ENCODE peak calls at places on chromosomes 16 and 17, in four cellular contexts. A is M059J, W is GOT3, L is mesothelial cell of epicardium. G is an unnamed sample.

GRCh38 chr17:68511254-68511670 is 968 bp upstream of the PRKAR1A start:
- DNase-seq in A (no peak), W (no peak), L (no peak), G (peak)

GRCh38 chr16:65697516-65697915 is 575.7 kb upstream of the CDH11 start:
- DNase-seq in A (peak), W (no peak), L (no peak), G (no peak)

GRCh38 chr16:75219838-75220237 is 1.1 kb downstream of the CTRB1 start:
- DNase-seq in A (no peak), W (no peak), L (no peak), G (no peak)

GRCh38 chr16:88335150-88335685 is 47.5 kb upstream of the ZNF469 start:
- DNase-seq in A (no peak), W (no peak), L (no peak), G (no peak)

GRCh38 chr17:77107506-77108433 is 33.0 kb upstream of the SEC14L1 start:
- DNase-seq in A (peak), W (no peak), L (no peak), G (no peak)

GRCh38 chr17:65750678-65751077 is 189.2 kb upstream of the AXIN2 start:
- DNase-seq in A (peak), W (peak), L (peak), G (no peak)

GRCh38 chr16:11136600-11136999 is 119.4 kb downstream of the SOCS1 start:
- DNase-seq in A (peak), W (no peak), L (no peak), G (no peak)

GRCh38 chr16:13633381-13633861 is 286.5 kb upstream of the ERCC4 start:
- DNase-seq in A (peak), W (no peak), L (no peak), G (no peak)

GRCh38 chr16:55056585-55057520 is 126.2 kb downstream of the IRX5 start:
- DNase-seq in A (no peak), W (no peak), L (no peak), G (no peak)

GRCh38 chr17:83080641-83081560 is 1.5 kb downstream of the METRNL start:
- DNase-seq in A (no peak), W (no peak), L (no peak), G (no peak)

GRCh38 chr17:17466511-17466910 is 10.3 kb upstream of the MED9 start:
- DNase-seq in A (no peak), W (no peak), L (no peak), G (no peak)

GRCh38 chr17:48241770-48242497 is 134.4 kb downstream of the SNX11 start:
- DNase-seq in A (no peak), W (no peak), L (no peak), G (no peak)

GRCh38 chr16:25260416-25260815 is 2.8 kb upstream of the ZKSCAN2 start:
- DNase-seq in A (no peak), W (no peak), L (no peak), G (no peak)

GRCh38 chr17:81200695-81201580 is 21.8 kb downstream of the CEP131 start:
- DNase-seq in A (peak), W (no peak), L (no peak), G (no peak)

GRCh38 chr17:55430531-55431228 is 9.0 kb upstream of the MMD start:
- DNase-seq in A (peak), W (no peak), L (no peak), G (no peak)

GRCh38 chr17:71681427-71682173 is 439.2 kb upstream of the SOX9 start:
- DNase-seq in A (no peak), W (no peak), L (no peak), G (no peak)

GRCh38 chr16:86037999-86038922 is 139.3 kb downstream of the IRF8 start:
- DNase-seq in A (peak), W (no peak), L (no peak), G (no peak)

GRCh38 chr16:38941-39892 is 14.2 kb downstream of the POLR3K start:
- DNase-seq in A (peak), W (no peak), L (no peak), G (peak)

GRCh38 chr16:85569615-85570212 is 43.4 kb upstream of the GSE1 start:
- DNase-seq in A (peak), W (no peak), L (no peak), G (no peak)

GRCh38 chr16:29745853-29746345 is at the start of gene C16orf54:
- DNase-seq in A (peak), W (no peak), L (no peak), G (peak)

GRCh38 chr17:34365340-34365739 is 2.3 kb upstream of the CCL1 start:
- DNase-seq in A (no peak), W (no peak), L (no peak), G (no peak)

GRCh38 chr17:46811978-46812583 is 6.4 kb downstream of the WNT3 start:
- DNase-seq in A (peak), W (no peak), L (no peak), G (no peak)

GRCh38 chr16:4370570-4371480 is 823 bp upstream of the VASN start:
- DNase-seq in A (peak), W (no peak), L (no peak), G (peak)

GRCh38 chr16:85145188-85145587 is 32.9 kb upstream of the CIBAR2 start:
- DNase-seq in A (no peak), W (no peak), L (no peak), G (no peak)

GRCh38 chr16:80656731-80657150 is 115.9 kb downstream of the DYNLRB2 start:
- DNase-seq in A (peak), W (no peak), L (no peak), G (no peak)

GRCh38 chr17:65683428-65683827 is 122.0 kb upstream of the AXIN2 start:
- DNase-seq in A (no peak), W (no peak), L (no peak), G (no peak)

GRCh38 chr16:22235839-22236745 is 30.0 kb downstream of the EEF2K start:
- DNase-seq in A (peak), W (no peak), L (no peak), G (no peak)

GRCh38 chr17:60372790-60373483 is 19.0 kb downstream of the USP32 start:
- DNase-seq in A (peak), W (no peak), L (no peak), G (no peak)

GRCh38 chr17:7238418-7239090 is 703 bp downstream of the PHF23 start:
- DNase-seq in A (peak), W (no peak), L (no peak), G (no peak)

GRCh38 chr17:44279586-44280344 is 11.8 kb upstream of the SLC4A1 start:
- DNase-seq in A (peak), W (no peak), L (no peak), G (peak)

GRCh38 chr16:30958164-30959083 is 870 bp downstream of the SETD1A start:
- DNase-seq in A (peak), W (no peak), L (no peak), G (no peak)

GRCh38 chr17:17749025-17749772 is 67.9 kb downstream of the RAI1 start:
- DNase-seq in A (no peak), W (no peak), L (no peak), G (no peak)

GRCh38 chr17:34584805-34585416 is 5.5 kb downstream of the TMEM132E start:
- DNase-seq in A (peak), W (no peak), L (no peak), G (no peak)

GRCh38 chr17:17523001-17523713 is 27.0 kb upstream of the RASD1 start:
- DNase-seq in A (no peak), W (no peak), L (no peak), G (no peak)

GRCh38 chr16:84751947-84752346 is 52.1 kb downstream of the USP10 start:
- DNase-seq in A (peak), W (no peak), L (no peak), G (no peak)

G was measured in ascending aorta.